ENCODE peak calls at places on chromosomes 11 and 22, in eight cellular contexts. X is caudate nucleus; M is stimulated activated CD8-positive, alpha-beta memory T cell treated with anti-CD3 and anti-CD28 coated beads, Interleukin-15, amount 100 ng/mL, for 24 hours; J is AG10803; C is T-helper 2 cell; W is Calu3; K is progenitor cell of endocrine pancreas; R is DMS 273 treated with DMSO at 0.1 percent for 48 hours. N is an unnamed sample.

GRCh38 chr11:110121204-110121603 is 28.0 kb downstream of the ZC3H12C start:
- DNase-seq in J (peak; percentile 57), W (no peak), C (no peak), R (no peak), X (no peak), M (no peak), K (no peak), N (no peak)

GRCh38 chr22:28351585-28351984 is 328.1 kb downstream of the TTC28 start:
- DNase-seq in W (no peak), R (peak; percentile 43), J (no peak), M (no peak), K (no peak), C (no peak), X (no peak), N (no peak)

GRCh38 chr22:27474112-27474571 is 327.4 kb downstream of the MN1 start:
- DNase-seq in W (no peak), R (no peak), J (no peak), K (no peak), X (no peak), M (no peak), C (no peak), N (no peak)

GRCh38 chr11:77201991-77202841 is 74.2 kb downstream of the MYO7A start:
- DNase-seq in X (no peak), R (no peak), C (no peak), K (no peak), M (no peak), W (no peak), J (no peak), N (no peak)

GRCh38 chr11:87493516-87493915 is 455.8 kb downstream of the TMEM135 start:
- DNase-seq in K (no peak), X (no peak), J (peak; percentile 17), W (no peak), R (no peak), M (no peak), C (no peak), N (no peak)

GRCh38 chr22:31451709-31452571 is 37.7 kb downstream of the EIF4ENIF1 start:
- DNase-seq in W (peak; percentile 12), K (no peak), C (no peak), R (no peak), X (no peak), J (peak; percentile 54), M (no peak), N (peak; percentile 9)

GRCh38 chr22:45149671-45150070 is 14.1 kb upstream of the NUP50 start:
- DNase-seq in M (no peak), R (no peak), K (no peak), X (no peak), C (no peak), J (peak; percentile 65), W (no peak), N (no peak)

GRCh38 chr11:2271077-2271326 is 614 bp upstream of the ASCL2 start:
- DNase-seq in R (no peak), W (no peak), C (no peak), X (no peak), K (no peak), J (no peak), M (no peak), N (no peak)

GRCh38 chr11:111426615-111427014 is 47.5 kb upstream of the POU2AF1 start:
- DNase-seq in K (no peak), J (no peak), X (no peak), W (no peak), C (no peak), M (no peak), R (peak; percentile 47), N (peak; percentile 35)

GRCh38 chr11:64504999-64505398 is 86.0 kb upstream of the SLC22A12 start:
- DNase-seq in R (no peak), K (no peak), X (no peak), W (no peak), M (no peak), C (no peak), J (no peak), N (no peak)

GRCh38 chr22:22171357-22172218 is 73.0 kb upstream of the VPREB1 start:
- DNase-seq in W (peak; percentile 47), M (no peak), C (no peak), X (no peak), R (no peak), K (no peak), J (peak; percentile 5), N (no peak)

GRCh38 chr22:24962835-24963234 is 10.3 kb downstream of the KIAA1671 start:
- DNase-seq in X (no peak), W (no peak), R (no peak), C (no peak), M (no peak), K (no peak), J (no peak), N (no peak)

GRCh38 chr22:29154364-29155048 is 51.2 kb upstream of the EMID1 start:
- DNase-seq in C (peak; percentile 45), M (peak; percentile 48), K (peak; percentile 85), W (peak; percentile 87), X (peak; percentile 58), J (peak; percentile 48), R (peak; percentile 26), N (peak; percentile 55)

GRCh38 chr22:20429254-20430100 is 8.1 kb downstream of the SCARF2 start:
- DNase-seq in J (no peak), C (peak; percentile 78), K (no peak), X (no peak), W (peak; percentile 58), R (no peak), M (peak; percentile 53), N (no peak)

GRCh38 chr22:23152238-23153114 is 7.2 kb downstream of the RAB36 start:
- DNase-seq in X (no peak), M (no peak), K (no peak), W (no peak), R (no peak), C (no peak), J (no peak), N (no peak)

GRCh38 chr11:64745523-64746328 is 1.8 kb upstream of the RASGRP2 start:
- DNase-seq in W (no peak), R (no peak), X (peak; percentile 61), M (no peak), J (peak; percentile 28), K (no peak), C (peak; percentile 72), N (no peak)

GRCh38 chr11:72642815-72643511 is 31.3 kb downstream of the PDE2A start:
- DNase-seq in M (peak; percentile 47), J (peak; percentile 25), X (peak; percentile 45), C (peak; percentile 44), R (no peak), W (peak; percentile 75), K (peak; percentile 59), N (no peak)

GRCh38 chr22:43243275-43243768 is 56.4 kb upstream of the TTLL12 start:
- DNase-seq in J (no peak), R (no peak), M (no peak), C (no peak), W (no peak), X (no peak), K (no peak), N (no peak)

N was measured in NCI-H1694 treated with DMSO at 0.1 percent for 48 hours.